ENCODE peak calls at places on chromosomes 11 and 22, in four cellular contexts. Y is left ventricle myocardium inferior, B is testis, M is hepatocyte. V is an unnamed sample. For H3K27me3, the result is how much of the 10 kb centered on the place peaks cover.

GRCh38 chr11:44957051-44957515 is 6.4 kb upstream of the TP53I11 start:
- DNase-seq in Y (peak), B (peak), M (peak), V (peak)

GRCh38 chr11:28461338-28461737 is 353.1 kb downstream of the METTL15 start:
- DNase-seq in Y (no peak), B (no peak), M (no peak), V (no peak)

GRCh38 chr11:17722000-17722643 is 2.8 kb downstream of the MYOD1 start:
- DNase-seq in Y (no peak), B (no peak), M (no peak), V (peak)

GRCh38 chr11:67507242-67507890 is 596 bp downstream of the CDK2AP2 start:
- DNase-seq in Y (peak), B (peak), M (peak), V (peak)

GRCh38 chr22:38415561-38416321 is 39.3 kb downstream of the KCNJ4 start:
- DNase-seq in Y (peak), B (peak), M (peak), V (peak)

GRCh38 chr11:67696998-67697397 is 22.6 kb upstream of the ALDH3B2 start:
- DNase-seq in Y (no peak), B (no peak), M (no peak), V (no peak)

GRCh38 chr11:69010964-69011623 is 2.0 kb downstream of the MRGPRF start:
- DNase-seq in Y (peak), B (peak), M (peak), V (peak)

GRCh38 chr11:16223558-16223957 is 132.8 kb downstream of the SOX6 start:
- DNase-seq in Y (no peak), B (no peak), M (no peak), V (no peak)

GRCh38 chr11:45225961-45226871 is 59.9 kb downstream of the SYT13 start:
- DNase-seq in Y (no peak), B (no peak), M (no peak), V (no peak)

GRCh38 chr11:116471608-116472007 is 301.2 kb downstream of the BUD13 start:
- DNase-seq in Y (no peak), B (no peak), M (peak), V (no peak)

GRCh38 chr11:119472186-119472855 is 49.3 kb upstream of the THY1 start:
- DNase-seq in Y (no peak), B (no peak), M (no peak), V (no peak)

GRCh38 chr11:119108151-119108856 is 1.2 kb downstream of the C2CD2L start:
- DNase-seq in Y (no peak), B (no peak), M (peak), V (peak)

GRCh38 chr22:43419371-43420080 is 7.7 kb downstream of the MPPED1 start:
- DNase-seq in Y (no peak), B (no peak), M (no peak), V (no peak)

GRCh38 chr11:104705475-104706195 is 192.6 kb downstream of the CASP12 start:
- DNase-seq in Y (peak), B (peak), M (peak), V (no peak)

GRCh38 chr11:46669606-46670243 is 30.7 kb downstream of the ARHGAP1 start:
- DNase-seq in Y (no peak), B (no peak), M (no peak), V (peak)

GRCh38 chr22:40121463-40121862 is 56.3 kb upstream of the TNRC6B start:
- DNase-seq in Y (no peak), B (no peak), M (no peak), V (no peak)

GRCh38 chr11:106249857-106250256 is 172.4 kb downstream of the AASDHPPT start:
- DNase-seq in Y (no peak), B (no peak), M (peak), V (no peak)

GRCh38 chr11:106152013-106152412 is 74.6 kb downstream of the AASDHPPT start:
- DNase-seq in Y (no peak), B (no peak), M (no peak), V (no peak)

GRCh38 chr11:70761906-70762196 is 363.5 kb downstream of the CTTN start:
- DNase-seq in Y (no peak), B (no peak), M (no peak), V (no peak)

GRCh38 chr22:47693606-47694005 is 931.2 kb downstream of the TBC1D22A start:
- DNase-seq in Y (no peak), B (no peak), M (no peak), V (no peak)

GRCh38 chr22:46890819-46891218 is 128.4 kb downstream of the TBC1D22A start:
- DNase-seq in Y (no peak), B (peak), M (no peak), V (no peak)

GRCh38 chr22:45248832-45249561 is 8.3 kb upstream of the KIAA0930 start:
- DNase-seq in Y (no peak), B (no peak), M (no peak), V (no peak)
- H3K4me3 ChIP-seq in Y (no peak), B (no peak), M (no peak), V (no peak)

GRCh38 chr22:23279781-23280180 is 99.5 kb downstream of the BCR start:
- DNase-seq in Y (no peak), B (peak), M (no peak), V (no peak)
- H3K27me3 ChIP-seq in Y (under half), B (under half), M (under half), V (under half)

GRCh38 chr22:31943206-31943975 is 944 bp upstream of the YWHAH start:
- DNase-seq in Y (no peak), B (no peak), M (no peak), V (peak)
- H3K4me3 ChIP-seq in Y (peak), B (peak), M (peak), V (peak)

GRCh38 chr11:22089609-22090008 is 103.3 kb upstream of the ANO5 start:
- DNase-seq in Y (no peak), B (no peak), M (no peak), V (no peak)
- H3K27me3 ChIP-seq in Y (under half), B (under half), M (under half), V (under half)